ENCODE peak calls at places on chromosomes 6 and 20, in eight cellular contexts. Y is left lung, X is right lobe of liver, V is NT2/D1, M is neuronal stem cell, I is iPS DF 6.9, U is DND-41, G is heart right ventricle. W is an unnamed sample.
A peak's percentile ranks its signal among the peaks of the same experiment; 100 is the strongest.

GRCh38 chr6:43172127-43173007 is 1.3 kb downstream of the SRF start:
- DNase-seq in Y (peak; percentile 63), X (peak; percentile 74), V (no peak), M (peak; percentile 35), I (no peak), U (peak; percentile 62), G (peak; percentile 41), W (peak; percentile 29)

GRCh38 chr6:570812-571211 is 86.1 kb downstream of the HUS1B start:
- DNase-seq in Y (no peak), X (no peak), V (no peak), M (no peak), I (no peak), U (no peak), G (no peak), W (no peak)

GRCh38 chr20:3911956-3912355 is 22.8 kb downstream of the PANK2 start:
- DNase-seq in Y (no peak), X (no peak), V (no peak), M (no peak), I (no peak), U (no peak), G (no peak), W (no peak)

GRCh38 chr6:2866183-2866846 is 24.7 kb upstream of the SERPINB1 start:
- DNase-seq in Y (no peak), X (no peak), V (no peak), M (no peak), I (no peak), U (no peak), G (no peak), W (no peak)

GRCh38 chr6:51163843-51164529 is 345.3 kb downstream of the TFAP2B start:
- DNase-seq in Y (no peak), X (no peak), V (no peak), M (no peak), I (no peak), U (no peak), G (no peak), W (no peak)

GRCh38 chr20:58039569-58040092 is 188.8 kb downstream of the ANKRD60 start:
- DNase-seq in Y (no peak), X (no peak), V (no peak), M (no peak), I (no peak), U (no peak), G (peak; percentile 43), W (no peak)

GRCh38 chr20:38320221-38320620 is 16.3 kb downstream of the BPI start:
- DNase-seq in Y (no peak), X (no peak), V (no peak), M (no peak), I (no peak), U (no peak), G (no peak), W (no peak)

GRCh38 chr6:49326337-49326736 is 136.7 kb downstream of the MMUT start:
- DNase-seq in Y (no peak), X (no peak), V (no peak), M (no peak), I (no peak), U (no peak), G (no peak), W (no peak)

GRCh38 chr6:89944826-89945407 is 50.6 kb downstream of the GJA10 start:
- DNase-seq in Y (no peak), X (no peak), V (no peak), M (no peak), I (no peak), U (no peak), G (no peak), W (no peak)

GRCh38 chr6:87514831-87515230 is 42.1 kb downstream of the SLC35A1 start:
- DNase-seq in Y (no peak), X (no peak), V (no peak), M (no peak), I (no peak), U (no peak), G (no peak), W (no peak)

GRCh38 chr6:96059586-96059985 is 43.8 kb downstream of the FUT9 start:
- DNase-seq in Y (no peak), X (no peak), V (no peak), M (no peak), I (no peak), U (no peak), G (no peak), W (no peak)

GRCh38 chr20:59618131-59618530 is 13.8 kb downstream of the PHACTR3 start:
- DNase-seq in Y (no peak), X (no peak), V (no peak), M (no peak), I (no peak), U (no peak), G (no peak), W (no peak)
- H3K9me3 ChIP-seq in Y (no peaks in the 10 kb centered on the region), X (no peaks in the 10 kb centered on the region), V (no peaks in the 10 kb centered on the region), M (peaks cover 6% of the 10 kb centered on the region), I (peaks cover 42% of the 10 kb centered on the region), U (no peaks in the 10 kb centered on the region), G (no peaks in the 10 kb centered on the region), W (no peaks in the 10 kb centered on the region)

GRCh38 chr6:111581957-111582356 is 23.7 kb downstream of the TRAF3IP2 start:
- DNase-seq in Y (no peak), X (no peak), V (no peak), M (no peak), I (no peak), U (no peak), G (no peak), W (no peak)

GRCh38 chr6:111579816-111580215 is 25.9 kb downstream of the TRAF3IP2 start:
- DNase-seq in Y (no peak), X (no peak), V (no peak), M (no peak), I (no peak), U (no peak), G (no peak), W (no peak)

GRCh38 chr6:111583221-111583620 is 22.5 kb downstream of the TRAF3IP2 start:
- DNase-seq in Y (no peak), X (no peak), V (no peak), M (no peak), I (no peak), U (no peak), G (no peak), W (no peak)

GRCh38 chr6:111580401-111580800 is 25.3 kb downstream of the TRAF3IP2 start:
- DNase-seq in Y (no peak), X (no peak), V (no peak), M (no peak), I (no peak), U (no peak), G (no peak), W (no peak)

GRCh38 chr6:111580826-111581505 is 24.7 kb downstream of the TRAF3IP2 start:
- DNase-seq in Y (no peak), X (no peak), V (no peak), M (no peak), I (no peak), U (no peak), G (peak; percentile 26), W (no peak)
- H3K4me1 ChIP-seq in Y (peaks cover 29% of the 10 kb centered on the region), X (peaks cover 5% of the 10 kb centered on the region), V (no peaks in the 10 kb centered on the region), M (no peaks in the 10 kb centered on the region), I (no peaks in the 10 kb centered on the region), U (peaks cover 38% of the 10 kb centered on the region), G (peaks cover 51% of the 10 kb centered on the region), W (no peaks in the 10 kb centered on the region)

GRCh38 chr6:170165501-170166117 is 125.3 kb downstream of the DLL1 start:
- DNase-seq in Y (peak; percentile 24), X (no peak), V (no peak), M (no peak), I (no peak), U (no peak), G (no peak), W (no peak)
- H3K9me3 ChIP-seq in Y (no peaks in the 10 kb centered on the region), X (no peaks in the 10 kb centered on the region), V (peaks cover under 1% of the 10 kb centered on the region), M (no peaks in the 10 kb centered on the region), I (no peaks in the 10 kb centered on the region), U (peaks cover 10% of the 10 kb centered on the region), G (no peaks in the 10 kb centered on the region), W (no peaks in the 10 kb centered on the region)

GRCh38 chr6:56713285-56713684 is 70.6 kb upstream of the DST start:
- DNase-seq in Y (peak; percentile 60), X (no peak), V (no peak), M (no peak), I (no peak), U (no peak), G (no peak), W (no peak)
- H3K4me1 ChIP-seq in Y (peaks cover 17% of the 10 kb centered on the region), X (peaks cover 16% of the 10 kb centered on the region), V (no peaks in the 10 kb centered on the region), M (peaks cover 45% of the 10 kb centered on the region), I (peaks cover 7% of the 10 kb centered on the region), U (no peaks in the 10 kb centered on the region), G (peaks cover 53% of the 10 kb centered on the region), W (no peaks in the 10 kb centered on the region)

DNA sequence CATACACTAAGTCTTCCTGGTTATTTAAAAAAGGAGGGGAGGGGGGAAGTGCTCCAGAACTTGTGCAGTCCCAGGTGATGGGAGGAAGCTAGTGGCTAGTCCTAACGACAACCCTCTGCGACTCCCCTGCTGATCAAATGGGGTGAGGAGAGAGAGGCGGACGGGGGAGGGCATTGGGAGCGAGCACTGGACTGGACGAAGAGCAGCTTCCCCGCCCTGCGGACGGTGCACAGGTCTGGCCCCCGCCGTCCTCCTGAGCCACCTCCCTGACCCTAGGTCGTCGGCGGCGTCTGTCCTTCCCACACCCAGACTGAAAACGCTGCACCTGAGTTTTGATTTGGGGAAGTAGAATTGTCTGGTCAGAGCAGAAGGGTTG is 2.2 kb upstream of the OLIG3 start:
- DNase-seq in Y (no peak), X (no peak), V (no peak), M (peak; percentile 26), I (no peak), U (no peak), G (no peak), W (no peak)
- H3K9me3 ChIP-seq in Y (no peaks in the 10 kb centered on the region), X (no peaks in the 10 kb centered on the region), V (no peaks in the 10 kb centered on the region), M (peaks cover 2% of the 10 kb centered on the region), I (no peaks in the 10 kb centered on the region), U (no peaks in the 10 kb centered on the region), G (no peaks in the 10 kb centered on the region), W (no peaks in the 10 kb centered on the region)

GRCh38 chr6:157991067-157991432 is 9.4 kb downstream of the SYNJ2 start:
- DNase-seq in Y (no peak), X (no peak), V (no peak), M (no peak), I (no peak), U (no peak), G (no peak), W (no peak)
- H3K4me1 ChIP-seq in Y (peaks cover 20% of the 10 kb centered on the region), X (peaks cover 40% of the 10 kb centered on the region), V (peaks cover 14% of the 10 kb centered on the region), M (no peaks in the 10 kb centered on the region), I (peaks cover 5% of the 10 kb centered on the region), U (peaks cover 31% of the 10 kb centered on the region), G (peaks cover 43% of the 10 kb centered on the region), W (peaks cover 39% of the 10 kb centered on the region)

GRCh38 chr6:168387911-168388310 is 53.1 kb upstream of the SMOC2 start:
- DNase-seq in Y (no peak), X (no peak), V (no peak), M (no peak), I (no peak), U (no peak), G (no peak), W (no peak)
- H3K9me3 ChIP-seq in Y (peaks cover 2% of the 10 kb centered on the region), X (no peaks in the 10 kb centered on the region), V (peaks cover 7% of the 10 kb centered on the region), M (peaks cover 7% of the 10 kb centered on the region), I (no peaks in the 10 kb centered on the region), U (peaks cover 15% of the 10 kb centered on the region), G (no peaks in the 10 kb centered on the region), W (no peaks in the 10 kb centered on the region)

W was measured in CD8-positive, alpha-beta memory T cell.